ENCODE peak calls at places on chromosome 13, in seven cellular contexts. B is DMS153; E is pancreas; W is dorsolateral prefrontal cortex; L is left colon; O is stimulated activated CD4-positive, alpha-beta T cell treated with anti-CD3 and anti-CD28 coated beads, TNF-alpha, amount 100 ng/mL, for 1 hour; N is CD8-positive, alpha-beta T cell. C is an unnamed sample.

GRCh38 chr13:112247471-112248405 is 128.4 kb upstream of the SPACA7 start:
- DNase-seq in N (peak), O (no peak), W (no peak), L (no peak), B (no peak), E (no peak), C (no peak)

GRCh38 chr13:40306817-40307216 is 359.6 kb downstream of the FOXO1 start:
- DNase-seq in N (no peak), O (no peak), B (no peak), E (no peak), W (no peak), L (no peak), C (no peak)

GRCh38 chr13:106099765-106100164 is 435.7 kb downstream of the EFNB2 start:
- DNase-seq in E (no peak), N (no peak), L (peak), B (no peak), W (no peak), O (no peak), C (no peak)

GRCh38 chr13:110258876-110259631 is 47.9 kb downstream of the COL4A1 start:
- DNase-seq in O (no peak), W (no peak), L (no peak), B (no peak), N (no peak), E (no peak), C (no peak)

GRCh38 chr13:68176486-68176885 is 946.4 kb upstream of the PCDH9 start:
- DNase-seq in W (no peak), L (no peak), O (no peak), N (no peak), B (no peak), E (no peak), C (no peak)

GRCh38 chr13:102608944-102609343 is 12.2 kb downstream of the TPP2 start:
- DNase-seq in N (no peak), L (no peak), E (no peak), O (no peak), B (no peak), W (no peak), C (no peak)

GRCh38 chr13:76879876-76880270 is 6.3 kb downstream of the KCTD12 start:
- DNase-seq in W (no peak), N (no peak), L (no peak), B (no peak), O (no peak), E (no peak), C (no peak)

GRCh38 chr13:24741016-24741662 is 22.8 kb upstream of the RNF17 start:
- DNase-seq in L (no peak), N (no peak), E (no peak), O (no peak), W (no peak), B (no peak), C (no peak)

GRCh38 chr13:93505104-93505952 is 278.7 kb downstream of the GPC6 start:
- DNase-seq in W (no peak), O (no peak), E (no peak), B (no peak), L (no peak), N (no peak), C (no peak)

GRCh38 chr13:70014337-70014736 is 93.3 kb upstream of the ATXN8OS start:
- DNase-seq in N (no peak), W (no peak), B (no peak), O (no peak), L (no peak), E (no peak), C (no peak)

GRCh38 chr13:47249296-47249695 is 352.4 kb upstream of the HTR2A start:
- DNase-seq in B (no peak), W (no peak), N (no peak), E (no peak), L (no peak), O (no peak), C (no peak)

GRCh38 chr13:38264363-38265134 is 85.1 kb upstream of the UFM1 start:
- DNase-seq in L (no peak), N (no peak), B (no peak), E (no peak), O (no peak), W (no peak), C (no peak)

GRCh38 chr13:27208514-27208913 is 36.9 kb upstream of the USP12 start:
- DNase-seq in N (no peak), W (no peak), B (no peak), E (no peak), O (no peak), L (no peak), C (no peak)

GRCh38 chr13:40639226-40639681 is 27.2 kb downstream of the FOXO1 start:
- DNase-seq in B (no peak), E (no peak), O (no peak), W (no peak), L (no peak), N (no peak), C (no peak)

GRCh38 chr13:85500716-85501256 is 298.4 kb downstream of the SLITRK6 start:
- DNase-seq in W (no peak), B (no peak), O (no peak), L (no peak), E (no peak), N (no peak), C (no peak)

GRCh38 chr13:51233117-51233826 is 11.1 kb downstream of the FAM124A start:
- DNase-seq in B (no peak), E (no peak), O (no peak), L (no peak), N (no peak), W (no peak), C (no peak)

GRCh38 chr13:36453518-36453917 is 21.2 kb downstream of the CCNA1 start:
- DNase-seq in B (peak), E (no peak), O (no peak), L (no peak), N (no peak), W (no peak), C (peak)

GRCh38 chr13:111219306-111219705 is 101.1 kb upstream of the TEX29 start:
- DNase-seq in W (no peak), B (no peak), O (no peak), L (no peak), E (no peak), N (no peak), C (peak)

GRCh38 chr13:51697855-51698254 is 106.1 kb downstream of the DHRS12 start:
- DNase-seq in L (no peak), B (no peak), E (no peak), O (no peak), W (no peak), N (no peak), C (no peak)

GRCh38 chr13:107441279-107441678 is 774.1 kb downstream of the LIG4 start:
- DNase-seq in W (no peak), B (no peak), L (no peak), E (no peak), N (no peak), O (no peak), C (no peak)

GRCh38 chr13:48322294-48322693 is 18.7 kb downstream of the RB1 start:
- DNase-seq in N (no peak), O (no peak), L (no peak), E (no peak), B (no peak), W (no peak), C (no peak)

GRCh38 chr13:111198979-111199378 is 83.9 kb downstream of the ARHGEF7 start:
- DNase-seq in W (no peak), B (no peak), E (no peak), O (no peak), L (no peak), N (no peak), C (no peak)

GRCh38 chr13:100434010-100434763 is 154.4 kb downstream of the GGACT start:
- DNase-seq in E (no peak), O (no peak), L (no peak), B (no peak), N (no peak), W (no peak), C (no peak)

GRCh38 chr13:29800687-29801086 is 49.7 kb downstream of the UBL3 start:
- DNase-seq in W (no peak), E (no peak), N (no peak), B (no peak), L (no peak), O (no peak), C (no peak)

GRCh38 chr13:28761586-28761985 is 42.8 kb upstream of the SLC46A3 start:
- DNase-seq in E (no peak), O (no peak), W (no peak), L (no peak), N (no peak), B (no peak), C (no peak)

GRCh38 chr13:19860884-19861655 is 2.4 kb downstream of the ZMYM5 start:
- DNase-seq in L (no peak), O (no peak), E (no peak), N (no peak), W (no peak), B (no peak), C (no peak)

GRCh38 chr13:97225533-97225932 is 3.4 kb downstream of the MBNL2 start:
- DNase-seq in W (no peak), L (peak), E (no peak), O (no peak), B (no peak), N (no peak), C (no peak)

GRCh38 chr13:30340367-30341184 is 33.2 kb upstream of the KATNAL1 start:
- DNase-seq in N (no peak), O (no peak), E (peak), L (peak), B (no peak), W (no peak), C (peak)

GRCh38 chr13:72126424-72126823 is 259.4 kb upstream of the DACH1 start:
- DNase-seq in N (no peak), E (no peak), L (no peak), O (no peak), B (no peak), W (no peak), C (no peak)

GRCh38 chr13:112583592-112584277 is 4.2 kb downstream of the TUBGCP3 start:
- DNase-seq in E (no peak), W (no peak), O (no peak), N (no peak), B (no peak), L (peak), C (no peak)